ENCODE peak calls at places on chromosomes 2 and 18, in seven cellular contexts. K is fibroblast of mammary gland; L is cardiac septum; F is left ventricle myocardium superior; B is stimulated activated naive B cell treated with anti-CD40 and anti-IgM and Interleukin-4, amounts not matched to agents 10 μg/mL and 1 μg/mL and 100 μg/mL, for 72 hours; U is neural crest cell; H is HEK293T. Z is an unnamed sample.

GRCh38 chr2:36267194-36267593 is 88.4 kb upstream of the CRIM1 start:
- DNase-seq in H (no peak), B (no peak), U (no peak), F (no peak), L (no peak), K (no peak), Z (no peak)

GRCh38 chr18:79901665-79902064 is 49.8 kb downstream of the SLC66A2 start:
- DNase-seq in B (no peak), F (no peak), L (peak), K (no peak), H (no peak), U (no peak), Z (no peak)

GRCh38 chr18:49915352-49915751 is 102.0 kb upstream of the ACAA2 start:
- DNase-seq in H (no peak), U (no peak), K (no peak), L (no peak), F (no peak), B (no peak), Z (no peak)

GRCh38 chr18:30376515-30376914 is 666.0 kb downstream of the DSC3 start:
- DNase-seq in U (no peak), K (no peak), B (no peak), L (no peak), F (no peak), H (peak), Z (no peak)

GRCh38 chr2:106801256-106801655 is 84.7 kb downstream of the ST6GAL2 start:
- DNase-seq in U (no peak), H (no peak), L (no peak), F (no peak), B (no peak), K (no peak), Z (peak)

GRCh38 chr2:176390276-176390675 is 121.0 kb downstream of the MTX2 start:
- DNase-seq in H (no peak), B (no peak), L (no peak), K (peak), F (no peak), U (no peak), Z (no peak)

GRCh38 chr2:196336206-196336605 is 164.8 kb upstream of the STK17B start:
- DNase-seq in K (peak), U (no peak), F (no peak), H (no peak), B (no peak), L (no peak), Z (no peak)

GRCh38 chr2:235218486-235218907 is 266.7 kb downstream of the SH3BP4 start:
- DNase-seq in B (no peak), F (no peak), H (no peak), L (no peak), U (no peak), K (no peak), Z (no peak)

GRCh38 chr2:203682688-203683130 is 23.7 kb upstream of the CD28 start:
- DNase-seq in L (no peak), U (no peak), H (no peak), F (no peak), K (peak), B (no peak), Z (no peak)

Z was measured in neuronal stem cell.